ENCODE peak calls at places on chromosomes 6 and 20, in six cellular contexts. Q is IMR-90, G is hepatocyte, X is PC-3, N is fibroblast of lung, F is GM23338. T is an unnamed sample. For H3K27me3, the result is how much of the 10 kb centered on the place peaks cover.

GRCh38 chr20:22993823-22994222 is 41.3 kb upstream of the SSTR4 start:
- DNase-seq in G (no peak), N (no peak), Q (no peak), F (no peak), X (no peak), T (no peak)

GRCh38 chr20:33209789-33210188 is 7.4 kb upstream of the BPIFA3 start:
- DNase-seq in G (peak), Q (peak), F (peak), N (peak), X (peak), T (peak)

GRCh38 chr6:157813191-157813590 is 9.9 kb upstream of the SNX9 start:
- DNase-seq in F (no peak), N (peak), X (no peak), G (no peak), Q (peak), T (peak)

GRCh38 chr20:54122681-54123586 is 50.9 kb downstream of the CYP24A1 start:
- DNase-seq in N (no peak), Q (no peak), F (no peak), G (no peak), X (no peak), T (no peak)

GRCh38 chr6:160462551-160463109 is 114.5 kb downstream of the SLC22A3 start:
- DNase-seq in F (no peak), Q (peak), N (peak), G (no peak), X (peak), T (peak)

GRCh38 chr6:110075406-110075805 is 97.3 kb downstream of the GPR6 start:
- DNase-seq in X (no peak), F (no peak), Q (no peak), G (no peak), N (no peak), T (peak)

GRCh38 chr6:109920911-109921310 is 57.2 kb upstream of the GPR6 start:
- DNase-seq in X (peak), G (no peak), Q (no peak), F (no peak), N (no peak), T (no peak)

GRCh38 chr20:43972051-43972450 is 57.4 kb downstream of the TOX2 start:
- DNase-seq in N (no peak), X (no peak), G (no peak), F (no peak), Q (no peak), T (no peak)

GRCh38 chr20:41169791-41170351 is 32.5 kb downstream of the PLCG1 start:
- DNase-seq in G (no peak), F (no peak), N (peak), Q (peak), X (peak), T (peak)

GRCh38 chr6:80742481-80742880 is 636.0 kb downstream of the BCKDHB start:
- DNase-seq in Q (peak), G (peak), F (peak), N (peak), X (peak), T (peak)

GRCh38 chr6:163302747-163303146 is 111.8 kb upstream of the QKI start:
- DNase-seq in X (no peak), Q (no peak), G (no peak), N (no peak), F (no peak), T (peak)

GRCh38 chr6:2917065-2917464 is 14.0 kb upstream of the SERPINB9 start:
- DNase-seq in N (no peak), F (peak), Q (no peak), G (no peak), X (no peak), T (no peak)

GRCh38 chr6:84847349-84848160 is 83.2 kb upstream of the TBX18 start:
- DNase-seq in Q (no peak), X (peak), F (no peak), G (peak), N (peak), T (peak)

GRCh38 chr6:125073071-125073470 is 80.5 kb upstream of the TPD52L1 start:
- DNase-seq in F (no peak), G (no peak), N (no peak), Q (no peak), X (no peak), T (peak)

GRCh38 chr6:163181666-163182180 is 232.8 kb upstream of the QKI start:
- DNase-seq in F (peak), G (no peak), X (no peak), Q (no peak), N (no peak), T (no peak)

GRCh38 chr6:84554706-84555105 is 209.7 kb downstream of the TBX18 start:
- DNase-seq in N (peak), G (no peak), F (no peak), Q (no peak), X (no peak), T (no peak)

GRCh38 chr6:112744827-112745226 is 397.7 kb downstream of the RFPL4B start:
- DNase-seq in N (no peak), Q (peak), X (no peak), F (no peak), G (no peak), T (no peak)

GRCh38 chr6:136150961-136151360 is 99.2 kb downstream of the MTFR2 start:
- DNase-seq in N (no peak), X (no peak), G (no peak), F (no peak), Q (no peak), T (no peak)

GRCh38 chr20:57807418-57808265 is 97.8 kb upstream of the PMEPA1 start:
- DNase-seq in G (no peak), Q (no peak), N (no peak), X (no peak), F (no peak), T (peak)

GRCh38 chr20:59120919-59121318 is 42.7 kb upstream of the ZNF831 start:
- DNase-seq in N (no peak), G (no peak), Q (no peak), X (no peak), F (no peak), T (no peak)

GRCh38 chr20:7031222-7031621 is 263.7 kb downstream of the BMP2 start:
- DNase-seq in Q (no peak), G (no peak), N (no peak), X (peak), F (peak), T (no peak)

GRCh38 chr6:24775520-24776058 is 852 bp downstream of the GMNN start:
- DNase-seq in F (no peak), G (peak), X (peak), N (peak), Q (peak), T (peak)

GRCh38 chr6:8108031-8108660 is 5.8 kb upstream of the EEF1E1 start:
- DNase-seq in G (peak), Q (peak), F (no peak), N (peak), X (peak), T (peak)

GRCh38 chr6:138521800-138522199 is 22.5 kb upstream of the NHSL1 start:
- DNase-seq in G (no peak), X (no peak), F (no peak), Q (no peak), N (no peak), T (no peak)

GRCh38 chr6:11631008-11631407 is 93.5 kb downstream of the TMEM170B start:
- DNase-seq in F (no peak), N (no peak), G (no peak), Q (no peak), X (no peak), T (no peak)

GRCh38 chr6:137683886-137684285 is 183.2 kb upstream of the TNFAIP3 start:
- DNase-seq in F (no peak), N (no peak), Q (no peak), G (no peak), X (no peak), T (no peak)

GRCh38 chr6:111710439-111710838 is 104.8 kb upstream of the TRAF3IP2 start:
- DNase-seq in G (no peak), F (no peak), N (no peak), X (no peak), Q (no peak), T (no peak)

GRCh38 chr6:25831532-25832306 is at the start of gene SLC17A1:
- DNase-seq in N (no peak), X (no peak), G (peak), Q (no peak), F (no peak), T (no peak)

GRCh38 chr6:19538086-19538485 is 299.1 kb upstream of the ID4 start:
- DNase-seq in G (peak), X (peak), F (peak), Q (no peak), N (no peak), T (no peak)

GRCh38 chr6:56852611-56853010 is 102.3 kb upstream of the BEND6 start:
- DNase-seq in X (peak), F (peak), G (no peak), Q (no peak), N (no peak), T (peak)

GRCh38 chr6:106477790-106478189 is 117.3 kb downstream of the CRYBG1 start:
- DNase-seq in G (no peak), F (no peak), Q (no peak), N (no peak), X (no peak), T (no peak)

GRCh38 chr6:52498538-52499017 is 78.3 kb downstream of the TRAM2 start:
- DNase-seq in N (no peak), G (no peak), Q (no peak), X (no peak), F (no peak), T (no peak)

GRCh38 chr6:50850223-50850751 is 31.6 kb downstream of the TFAP2B start:
- DNase-seq in X (peak), G (peak), Q (no peak), N (no peak), F (peak), T (no peak)

GRCh38 chr6:125014157-125014957 is 52.1 kb downstream of the RNF217 start:
- DNase-seq in X (no peak), F (no peak), Q (peak), G (no peak), N (peak), T (peak)

GRCh38 chr6:30647039-30647801 is at the start of gene C6orf136:
- DNase-seq in X (peak), N (peak), G (peak), F (peak), Q (peak), T (peak)

GRCh38 chr20:44643596-44644383 is 7.7 kb downstream of the ADA start:
- DNase-seq in F (peak), G (peak), X (peak), N (peak), Q (peak), T (peak)

GRCh38 chr6:11386323-11386722 is 151.2 kb upstream of the TMEM170B start:
- DNase-seq in G (no peak), N (no peak), Q (no peak), F (no peak), X (no peak), T (no peak)

GRCh38 chr6:137995371-137995770 is 111.8 kb downstream of the PERP start:
- DNase-seq in X (peak), N (no peak), Q (no peak), G (no peak), F (no peak), T (no peak)

GRCh38 chr6:27293436-27294152 is 18.5 kb downstream of the POM121L2 start:
- DNase-seq in G (peak), F (peak), Q (peak), N (peak), X (peak), T (peak)

GRCh38 chr6:85866758-85867401 is 224.2 kb upstream of the SYNCRIP start:
- DNase-seq in G (no peak), F (no peak), Q (no peak), N (no peak), X (no peak), T (no peak)

GRCh38 chr6:85865665-85866372 is 223.1 kb upstream of the SYNCRIP start:
- DNase-seq in G (peak), Q (peak), F (no peak), X (peak), N (peak), T (peak)

GRCh38 chr6:85864453-85865401 is 222.0 kb upstream of the SYNCRIP start:
- DNase-seq in Q (peak), G (peak), N (peak), F (no peak), X (peak), T (no peak)

GRCh38 chr6:85867595-85867994 is 224.9 kb upstream of the SYNCRIP start:
- DNase-seq in N (no peak), Q (no peak), F (no peak), X (no peak), G (no peak), T (no peak)

GRCh38 chr6:85866373-85866740 is 223.7 kb upstream of the SYNCRIP start:
- DNase-seq in X (no peak), Q (peak), N (peak), F (no peak), G (no peak), T (peak)
- H3K27me3 ChIP-seq in X (under half), Q (under half), N (under half), F (under half), G (under half), T (under half)

GRCh38 chr6:149806127-149806526 is 56.6 kb downstream of the PCMT1 start:
- DNase-seq in F (no peak), G (no peak), Q (peak), N (no peak), X (no peak), T (peak)
- H3K4me2 ChIP-seq in F (no peak), G (no peak), Q (no peak), N (no peak), X (no peak), T (no peak)

DNA sequence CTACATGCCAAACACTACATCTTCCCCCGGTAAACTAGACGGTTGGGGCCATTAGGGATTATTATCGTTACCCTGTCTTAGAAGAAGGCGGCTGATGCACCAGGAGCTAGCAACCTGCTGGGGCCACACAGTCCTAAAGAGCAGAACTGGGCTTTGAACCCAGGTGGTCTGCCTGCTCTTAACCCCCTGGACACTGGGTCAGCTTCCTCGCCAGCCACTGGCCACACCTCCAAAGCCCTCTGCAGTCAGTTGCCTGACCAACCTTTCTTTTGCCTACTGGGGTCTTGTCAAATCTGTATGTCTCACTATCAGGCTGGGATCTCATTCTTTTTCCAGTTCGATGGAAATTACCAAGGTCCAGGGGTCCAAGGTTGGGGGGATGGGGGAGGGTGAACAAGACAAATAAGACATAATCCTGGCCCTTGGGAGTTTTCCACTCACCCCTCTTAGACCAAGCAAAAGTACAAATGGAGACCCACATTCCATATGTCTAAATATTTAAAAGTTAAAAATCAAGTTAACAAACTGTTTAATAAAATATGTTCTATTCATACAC is 34.0 kb upstream of the FOXP4 start:
- DNase-seq in X (no peak), G (no peak), F (no peak), Q (no peak), N (no peak), T (no peak)
- H3K27me3 ChIP-seq in X (under half), G (under half), F (half or more), Q (half or more), N (under half), T (under half)

DNA sequence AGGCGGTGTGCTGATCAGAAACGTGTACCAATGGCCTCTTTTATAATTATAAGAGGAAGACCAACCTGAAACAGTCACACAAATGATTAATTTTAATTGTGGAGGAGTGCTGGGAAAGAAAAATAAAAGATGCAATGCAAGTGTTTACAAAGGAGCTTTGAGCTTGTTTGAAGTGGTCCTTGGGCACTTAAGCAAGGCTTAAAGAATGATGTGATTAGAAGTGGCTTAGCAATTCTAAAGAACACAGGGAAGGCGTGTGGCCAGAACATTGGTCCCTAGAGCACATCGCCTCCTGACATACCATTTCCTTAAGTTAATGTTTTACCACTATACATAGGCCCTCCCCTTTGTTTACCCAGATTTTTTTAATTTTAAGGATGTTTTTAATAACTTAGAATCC is 26.1 kb downstream of the PTPN1 start:
- DNase-seq in F (no peak), N (no peak), G (peak), Q (no peak), X (no peak), T (peak)
- H3K4me2 ChIP-seq in F (no peak), N (no peak), G (no peak), Q (no peak), X (no peak), T (no peak)

GRCh38 chr6:75947935-75948334 is 124.5 kb downstream of the IMPG1 start:
- DNase-seq in F (no peak), Q (no peak), X (no peak), G (no peak), N (no peak), T (no peak)
- H3K27me3 ChIP-seq in F (under half), Q (under half), X (under half), G (under half), N (under half), T (under half)

DNA sequence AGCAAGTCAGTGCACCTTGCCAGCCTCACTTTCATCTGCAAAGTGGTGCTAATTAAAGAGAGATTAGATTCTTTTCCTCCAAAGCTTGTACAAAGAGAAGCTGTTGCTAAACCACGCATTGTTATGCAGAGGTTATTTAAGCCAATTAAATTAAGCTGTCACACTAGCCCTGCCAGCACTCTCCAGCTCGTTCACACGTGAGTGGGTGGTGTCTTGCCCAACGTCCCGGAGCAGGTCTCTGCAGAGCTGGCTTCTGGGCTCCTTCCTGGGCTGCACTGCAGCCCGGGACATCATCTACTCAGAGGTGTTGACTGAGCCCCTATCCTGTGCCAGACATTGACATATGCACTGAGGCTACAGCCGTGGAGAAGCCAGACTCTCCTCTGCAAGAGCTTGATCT is 401.6 kb upstream of the SULF2 start:
- DNase-seq in X (no peak), F (no peak), G (no peak), Q (no peak), N (no peak), T (peak)
- H3K4me2 ChIP-seq in X (no peak), F (no peak), G (no peak), Q (no peak), N (no peak), T (peak)

GRCh38 chr20:53084408-53084997 is 112.3 kb downstream of the TSHZ2 start:
- DNase-seq in G (no peak), N (no peak), F (no peak), X (no peak), Q (no peak), T (no peak)

GRCh38 chr20:53085720-53086119 is 113.6 kb downstream of the TSHZ2 start:
- DNase-seq in N (no peak), F (no peak), Q (no peak), X (no peak), G (no peak), T (no peak)

GRCh38 chr20:53089866-53090265 is 117.7 kb downstream of the TSHZ2 start:
- DNase-seq in F (no peak), G (no peak), X (no peak), Q (no peak), N (no peak), T (no peak)

GRCh38 chr20:53088786-53089185 is 116.6 kb downstream of the TSHZ2 start:
- DNase-seq in G (no peak), F (no peak), X (no peak), N (no peak), Q (no peak), T (no peak)

GRCh38 chr20:53087034-53087777 is 115.0 kb downstream of the TSHZ2 start:
- DNase-seq in F (no peak), Q (no peak), N (peak), X (no peak), G (no peak), T (no peak)
- H3K27me3 ChIP-seq in F (under half), Q (under half), N (under half), X (under half), G (under half), T (under half)

GRCh38 chr6:14270925-14271791 is 153.6 kb downstream of the CD83 start:
- DNase-seq in N (peak), F (no peak), G (no peak), X (peak), Q (peak), T (peak)
- H3K4me2 ChIP-seq in N (no peak), F (no peak), G (no peak), X (peak), Q (no peak), T (peak)

GRCh38 chr20:47785321-47785899 is at the start of gene SULF2:
- DNase-seq in F (peak), N (no peak), G (peak), Q (no peak), X (peak), T (no peak)

GRCh38 chr20:47786763-47787107 is 1.5 kb upstream of the SULF2 start:
- DNase-seq in G (no peak), Q (no peak), X (no peak), N (no peak), F (no peak), T (no peak)

GRCh38 chr20:47784256-47784598 is 1.1 kb downstream of the SULF2 start:
- DNase-seq in G (no peak), X (no peak), F (no peak), Q (no peak), N (no peak), T (no peak)

GRCh38 chr20:47784599-47785320 is 521 bp downstream of the SULF2 start:
- DNase-seq in Q (peak), F (peak), N (peak), X (peak), G (peak), T (peak)

DNA sequence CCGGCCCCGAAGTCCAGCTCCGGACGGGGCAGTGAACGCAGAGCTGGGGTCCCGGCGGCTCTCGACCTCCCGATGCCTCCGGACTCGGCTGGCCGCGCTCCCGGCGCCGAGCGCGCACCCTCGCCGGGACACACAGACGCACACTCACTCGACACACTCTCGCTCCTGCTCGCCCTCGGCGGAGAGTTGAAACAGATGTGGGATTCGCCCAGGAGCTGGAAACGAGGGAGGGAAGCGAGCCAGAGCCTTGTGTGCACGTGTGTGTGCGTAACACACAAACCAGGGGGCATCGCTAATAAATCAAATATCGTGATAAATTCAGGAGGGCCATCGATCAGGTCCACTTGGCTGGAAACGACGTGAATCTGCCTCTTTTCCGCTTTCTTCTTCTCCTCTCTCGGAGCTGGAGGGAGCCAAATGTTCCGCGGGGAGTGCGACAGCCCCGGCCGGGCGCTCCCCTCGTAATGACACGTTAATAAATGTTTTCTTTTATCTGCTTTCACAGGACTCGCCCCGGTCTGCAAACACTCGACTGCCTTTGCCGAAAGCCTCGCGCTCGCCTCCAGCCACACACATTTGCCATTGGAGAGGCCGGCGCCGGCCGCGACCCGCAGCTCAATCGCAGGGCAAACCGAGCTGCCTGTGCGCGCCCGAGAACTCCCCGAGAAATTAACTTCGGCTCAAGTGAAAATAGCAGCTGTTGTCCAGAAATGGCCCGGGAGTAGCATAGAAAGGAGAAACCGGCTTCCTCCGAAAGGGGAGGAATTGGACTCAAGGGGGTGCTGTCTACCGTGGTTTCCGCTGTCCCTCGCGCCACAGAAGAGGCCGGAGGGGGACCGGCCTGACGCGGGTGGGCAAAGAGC is 850 bp upstream of the SULF2 start:
- DNase-seq in Q (peak), F (peak), X (peak), N (peak), G (peak), T (peak)
- H3K27me3 ChIP-seq in Q (half or more), F (under half), X (under half), N (under half), G (under half), T (under half)

T was measured in astrocyte.